ENCODE peak calls at places on chromosomes 5 and 9, in nine cellular contexts. O, M, Z, Y, E, N, G, X and T are unnamed samples.
A peak's percentile ranks its signal among the peaks of the same experiment; 100 is the strongest.

GRCh38 chr9:87711857-87712800 is 13.8 kb upstream of the CTSL start:
- DNase-seq in E (no peak), Y (no peak), M (no peak), Z (peak; percentile 87), X (no peak), G (peak; percentile 46), O (peak; percentile 73), N (no peak), T (no peak)

GRCh38 chr9:19119801-19120440 is 7.4 kb downstream of the PLIN2 start:
- DNase-seq in X (no peak), Y (no peak), G (peak; percentile 45), O (no peak), Z (no peak), E (no peak), N (no peak), M (no peak), T (no peak)

GRCh38 chr5:55051357-55051756 is 27.3 kb downstream of the GZMK start:
- DNase-seq in G (no peak), O (no peak), Z (no peak), Y (no peak), E (no peak), M (no peak), X (no peak), N (no peak), T (no peak)

GRCh38 chr5:113336975-113337374 is 97.8 kb downstream of the TSSK1B start:
- DNase-seq in Z (peak; percentile 91), O (peak; percentile 6), E (peak; percentile 86), N (no peak), Y (no peak), M (no peak), X (no peak), G (peak; percentile 58), T (no peak)

GRCh38 chr9:19184144-19184917 is 46.2 kb upstream of the DENND4C start:
- DNase-seq in E (peak; percentile 81), X (peak; percentile 63), G (peak; percentile 75), O (peak; percentile 74), Y (peak; percentile 20), N (peak; percentile 93), M (peak; percentile 84), Z (peak; percentile 95), T (peak; percentile 91)

GRCh38 chr5:68456756-68457217 is 241.2 kb downstream of the PIK3R1 start:
- DNase-seq in Z (peak; percentile 38), M (no peak), N (no peak), X (no peak), E (no peak), G (peak; percentile 75), O (no peak), Y (no peak), T (no peak)

GRCh38 chr9:81549500-81550206 is 139.7 kb downstream of the TLE1 start:
- DNase-seq in X (no peak), O (no peak), E (no peak), Y (no peak), Z (no peak), N (no peak), M (no peak), G (no peak), T (no peak)

GRCh38 chr9:97447030-97447429 is 35.1 kb downstream of the TDRD7 start:
- DNase-seq in Z (no peak), E (no peak), O (no peak), Y (no peak), G (no peak), M (no peak), X (no peak), N (no peak), T (no peak)

GRCh38 chr5:68749648-68750047 is 344.2 kb upstream of the SLC30A5 start:
- DNase-seq in Y (no peak), M (no peak), O (no peak), Z (no peak), G (peak; percentile 36), E (peak; percentile 53), N (no peak), X (no peak), T (no peak)

GRCh38 chr9:112494153-112494552 is 7.5 kb downstream of the KIAA1958 start:
- DNase-seq in E (no peak), M (no peak), N (no peak), Z (no peak), G (no peak), X (no peak), O (no peak), Y (no peak), T (no peak)

GRCh38 chr9:80797841-80798688 is 891.3 kb downstream of the TLE1 start:
- DNase-seq in X (peak; percentile 55), N (no peak), M (no peak), E (no peak), Z (peak; percentile 65), Y (no peak), O (no peak), G (no peak), T (no peak)

GRCh38 chr9:614421-614820 is 227.1 kb upstream of the DMRT1 start:
- DNase-seq in G (no peak), M (no peak), Z (no peak), E (peak; percentile 7), N (no peak), X (no peak), Y (no peak), O (no peak), T (no peak)

GRCh38 chr5:105508519-105508918 is 1945.9 kb upstream of the NUDT12 start:
- DNase-seq in M (no peak), Y (no peak), Z (no peak), N (no peak), O (peak; percentile 14), E (no peak), X (no peak), G (no peak), T (no peak)

GRCh38 chr5:138366556-138367382 is 14.3 kb downstream of the KDM3B start:
- DNase-seq in G (no peak), Z (no peak), N (no peak), E (no peak), O (no peak), Y (no peak), X (no peak), M (no peak), T (no peak)

GRCh38 chr9:70080481-70081119 is 37.0 kb downstream of the MAMDC2 start:
- DNase-seq in Y (no peak), E (no peak), N (no peak), Z (peak; percentile 68), M (no peak), G (peak; percentile 35), O (peak; percentile 32), X (no peak), T (no peak)

GRCh38 chr5:116583085-116583766 is 8.6 kb upstream of the SEMA6A start:
- DNase-seq in M (no peak), Y (no peak), G (peak; percentile 82), E (no peak), Z (no peak), O (no peak), X (no peak), N (no peak), T (no peak)

GRCh38 chr5:773517-774264 is 10.8 kb downstream of the ZDHHC11B start:
- DNase-seq in O (peak; percentile 0), G (no peak), E (no peak), N (peak; percentile 88), Z (no peak), Y (no peak), M (no peak), X (peak; percentile 34), T (no peak)

GRCh38 chr5:115033861-115034260 is 135.8 kb downstream of the TRIM36 start:
- DNase-seq in G (no peak), N (no peak), X (peak; percentile 45), O (no peak), Y (no peak), Z (no peak), M (no peak), E (peak; percentile 45), T (no peak)

GRCh38 chr9:130118841-130119520 is 53.2 kb upstream of the NCS1 start:
- DNase-seq in X (no peak), N (no peak), Z (peak; percentile 27), M (no peak), Y (no peak), E (no peak), O (no peak), G (no peak), T (no peak)

GRCh38 chr9:5553211-5553610 is 42.9 kb downstream of the PDCD1LG2 start:
- DNase-seq in Z (peak; percentile 79), O (no peak), N (no peak), Y (no peak), G (no peak), M (no peak), X (no peak), E (no peak), T (no peak)

GRCh38 chr5:132094393-132095076 is 20.9 kb downstream of the CSF2 start:
- DNase-seq in Y (no peak), O (peak; percentile 40), M (no peak), E (no peak), Z (peak; percentile 88), X (no peak), N (peak; percentile 81), G (peak; percentile 99), T (no peak)

GRCh38 chr5:160929343-160929742 is 77.3 kb upstream of the ATP10B start:
- DNase-seq in N (no peak), O (no peak), Y (no peak), M (no peak), E (no peak), G (no peak), Z (no peak), X (no peak), T (no peak)

GRCh38 chr9:136828474-136829140 is 13.7 kb upstream of the AJM1 start:
- DNase-seq in G (no peak), E (no peak), Z (no peak), O (no peak), N (no peak), X (no peak), M (no peak), Y (no peak), T (no peak)

GRCh38 chr9:122374885-122375420 is 4.1 kb downstream of the PTGS1 start:
- DNase-seq in G (no peak), O (no peak), Z (peak; percentile 80), M (no peak), N (peak; percentile 93), Y (no peak), X (no peak), E (no peak), T (no peak)

GRCh38 chr5:177212242-177212641 is 78.7 kb downstream of the NSD1 start:
- DNase-seq in M (no peak), E (no peak), N (no peak), O (no peak), X (no peak), G (no peak), Y (no peak), Z (no peak), T (no peak)

GRCh38 chr9:108537756-108538155 is 318.0 kb downstream of the ACTL7B start:
- DNase-seq in O (no peak), X (no peak), E (no peak), M (no peak), G (no peak), Z (no peak), N (no peak), Y (no peak), T (no peak)

GRCh38 chr9:127368852-127369402 is 28.0 kb upstream of the SLC2A8 start:
- DNase-seq in N (no peak), Z (no peak), E (no peak), O (no peak), X (no peak), M (no peak), G (no peak), Y (no peak), T (no peak)

GRCh38 chr9:110123364-110124095 is 84.4 kb downstream of the C9orf152 start:
- DNase-seq in G (peak; percentile 52), M (no peak), O (no peak), Y (no peak), X (no peak), E (no peak), N (no peak), Z (peak; percentile 56), T (no peak)

GRCh38 chr5:151084363-151084762 is 3.5 kb upstream of the TNIP1 start:
- DNase-seq in N (no peak), G (no peak), M (no peak), O (no peak), Y (no peak), E (no peak), Z (no peak), X (no peak), T (no peak)

GRCh38 chr5:21701317-21701716 is 1151.8 kb downstream of the CDH12 start:
- DNase-seq in G (peak; percentile 19), Y (no peak), X (no peak), M (no peak), O (no peak), E (no peak), Z (no peak), N (no peak), T (no peak)